ENCODE peak calls at places on chromosomes 11 and 22, in seven cellular contexts. One of them, this sample, is unnamed.

GRCh38 chr11:34501500-34501899 is 12.1 kb downstream of the ELF5 start:
- DNase-seq in COLO829: no peak
- DNase-seq in occipital lobe: no peak
- DNase-seq in nephron progenitor cell: no peak
- DNase-seq in neuronal stem cell: no peak
- DNase-seq in upper lobe of right lung: no peak
- DNase-seq in activated T-cell treated with anti-CD3 and anti-CD28 coated beads for 48 hours: no peak
- DNase-seq in this sample: peak; percentile 76

GRCh38 chr11:114354076-114354475 is 46.2 kb downstream of the C11orf71 start:
- DNase-seq in upper lobe of right lung: no peak
- DNase-seq in COLO829: peak; percentile 23
- DNase-seq in occipital lobe: no peak
- DNase-seq in neuronal stem cell: no peak
- DNase-seq in nephron progenitor cell: no peak
- DNase-seq in activated T-cell treated with anti-CD3 and anti-CD28 coated beads for 48 hours: no peak
- DNase-seq in this sample: no peak

GRCh38 chr11:57638005-57638760 is 11.5 kb downstream of the YPEL4 start:
- DNase-seq in COLO829: peak; percentile 94
- DNase-seq in neuronal stem cell: peak; percentile 93
- DNase-seq in upper lobe of right lung: peak; percentile 80
- DNase-seq in nephron progenitor cell: peak; percentile 86
- DNase-seq in activated T-cell treated with anti-CD3 and anti-CD28 coated beads for 48 hours: no peak
- DNase-seq in occipital lobe: peak; percentile 71
- DNase-seq in this sample: peak; percentile 79

GRCh38 chr11:130179396-130180306 is 20.1 kb downstream of the ST14 start:
- DNase-seq in nephron progenitor cell: peak; percentile 27
- DNase-seq in neuronal stem cell: no peak
- DNase-seq in upper lobe of right lung: no peak
- DNase-seq in COLO829: no peak
- DNase-seq in occipital lobe: no peak
- DNase-seq in activated T-cell treated with anti-CD3 and anti-CD28 coated beads for 48 hours: no peak
- DNase-seq in this sample: no peak

GRCh38 chr11:65141896-65142494 is 7.7 kb upstream of the SYVN1 start:
- DNase-seq in nephron progenitor cell: no peak
- DNase-seq in neuronal stem cell: no peak
- DNase-seq in activated T-cell treated with anti-CD3 and anti-CD28 coated beads for 48 hours: no peak
- DNase-seq in occipital lobe: no peak
- DNase-seq in upper lobe of right lung: peak; percentile 67
- DNase-seq in COLO829: no peak
- DNase-seq in this sample: no peak

GRCh38 chr22:47034076-47034808 is 271.8 kb downstream of the TBC1D22A start:
- DNase-seq in activated T-cell treated with anti-CD3 and anti-CD28 coated beads for 48 hours: no peak
- DNase-seq in COLO829: no peak
- DNase-seq in neuronal stem cell: no peak
- DNase-seq in upper lobe of right lung: peak; percentile 46
- DNase-seq in occipital lobe: no peak
- DNase-seq in nephron progenitor cell: peak; percentile 0
- DNase-seq in this sample: no peak

GRCh38 chr11:46327829-46328228 is 19.4 kb upstream of the DGKZ start:
- DNase-seq in nephron progenitor cell: no peak
- DNase-seq in activated T-cell treated with anti-CD3 and anti-CD28 coated beads for 48 hours: no peak
- DNase-seq in COLO829: no peak
- DNase-seq in neuronal stem cell: no peak
- DNase-seq in upper lobe of right lung: no peak
- DNase-seq in occipital lobe: no peak
- DNase-seq in this sample: no peak

GRCh38 chr22:37383342-37383741 is 43.9 kb downstream of the ELFN2 start:
- DNase-seq in COLO829: no peak
- DNase-seq in upper lobe of right lung: no peak
- DNase-seq in activated T-cell treated with anti-CD3 and anti-CD28 coated beads for 48 hours: no peak
- DNase-seq in nephron progenitor cell: no peak
- DNase-seq in occipital lobe: no peak
- DNase-seq in neuronal stem cell: no peak
- DNase-seq in this sample: no peak

GRCh38 chr11:2148253-2149000 is 9.2 kb upstream of the IGF2 start:
- DNase-seq in occipital lobe: no peak
- DNase-seq in neuronal stem cell: no peak
- DNase-seq in activated T-cell treated with anti-CD3 and anti-CD28 coated beads for 48 hours: no peak
- DNase-seq in COLO829: no peak
- DNase-seq in nephron progenitor cell: no peak
- DNase-seq in upper lobe of right lung: no peak
- DNase-seq in this sample: no peak

GRCh38 chr22:46286006-46286405 is 10.7 kb upstream of the GTSE1 start:
- DNase-seq in nephron progenitor cell: no peak
- DNase-seq in COLO829: no peak
- DNase-seq in activated T-cell treated with anti-CD3 and anti-CD28 coated beads for 48 hours: no peak
- DNase-seq in neuronal stem cell: no peak
- DNase-seq in upper lobe of right lung: no peak
- DNase-seq in occipital lobe: no peak
- DNase-seq in this sample: no peak

GRCh38 chr22:42163515-42163914 is 32.9 kb upstream of the CYP2D6 start:
- DNase-seq in activated T-cell treated with anti-CD3 and anti-CD28 coated beads for 48 hours: no peak
- DNase-seq in upper lobe of right lung: no peak
- DNase-seq in COLO829: no peak
- DNase-seq in neuronal stem cell: no peak
- DNase-seq in nephron progenitor cell: no peak
- DNase-seq in occipital lobe: no peak
- DNase-seq in this sample: no peak

GRCh38 chr11:112316971-112317370 is 56.3 kb upstream of the PLET1 start:
- DNase-seq in activated T-cell treated with anti-CD3 and anti-CD28 coated beads for 48 hours: no peak
- DNase-seq in nephron progenitor cell: no peak
- DNase-seq in COLO829: no peak
- DNase-seq in upper lobe of right lung: no peak
- DNase-seq in neuronal stem cell: no peak
- DNase-seq in occipital lobe: no peak
- DNase-seq in this sample: no peak

GRCh38 chr22:45163074-45163416 is 680 bp upstream of the NUP50 start:
- DNase-seq in upper lobe of right lung: no peak
- DNase-seq in neuronal stem cell: no peak
- DNase-seq in COLO829: no peak
- DNase-seq in occipital lobe: no peak
- DNase-seq in nephron progenitor cell: peak; percentile 34
- DNase-seq in activated T-cell treated with anti-CD3 and anti-CD28 coated beads for 48 hours: no peak
- DNase-seq in this sample: peak; percentile 26

GRCh38 chr11:11016123-11016522 is 158.3 kb upstream of the ZBED5 start:
- DNase-seq in neuronal stem cell: no peak
- DNase-seq in COLO829: no peak
- DNase-seq in nephron progenitor cell: no peak
- DNase-seq in activated T-cell treated with anti-CD3 and anti-CD28 coated beads for 48 hours: no peak
- DNase-seq in occipital lobe: no peak
- DNase-seq in upper lobe of right lung: no peak
- DNase-seq in this sample: no peak

GRCh38 chr11:35689081-35689996 is 26.8 kb downstream of the TRIM44 start:
- DNase-seq in neuronal stem cell: no peak
- DNase-seq in nephron progenitor cell: no peak
- DNase-seq in activated T-cell treated with anti-CD3 and anti-CD28 coated beads for 48 hours: no peak
- DNase-seq in COLO829: no peak
- DNase-seq in occipital lobe: no peak
- DNase-seq in upper lobe of right lung: no peak
- DNase-seq in this sample: no peak

GRCh38 chr11:60222141-60222540 is 20.8 kb downstream of the MS4A4E start:
- DNase-seq in occipital lobe: no peak
- DNase-seq in neuronal stem cell: no peak
- DNase-seq in activated T-cell treated with anti-CD3 and anti-CD28 coated beads for 48 hours: no peak
- DNase-seq in COLO829: no peak
- DNase-seq in nephron progenitor cell: no peak
- DNase-seq in upper lobe of right lung: no peak
- DNase-seq in this sample: no peak

GRCh38 chr11:68213135-68213515 is at the start of gene KMT5B:
- DNase-seq in occipital lobe: no peak
- DNase-seq in upper lobe of right lung: peak; percentile 83
- DNase-seq in COLO829: no peak
- DNase-seq in neuronal stem cell: peak; percentile 64
- DNase-seq in activated T-cell treated with anti-CD3 and anti-CD28 coated beads for 48 hours: no peak
- DNase-seq in nephron progenitor cell: peak; percentile 83
- DNase-seq in this sample: peak; percentile 94

GRCh38 chr11:86551286-86551685 is 121.1 kb downstream of the ME3 start:
- DNase-seq in upper lobe of right lung: no peak
- DNase-seq in occipital lobe: no peak
- DNase-seq in neuronal stem cell: no peak
- DNase-seq in activated T-cell treated with anti-CD3 and anti-CD28 coated beads for 48 hours: no peak
- DNase-seq in nephron progenitor cell: no peak
- DNase-seq in COLO829: no peak
- DNase-seq in this sample: no peak

This sample was measured in upper lobe of left lung.